ENCODE peak calls at places on chromosome 3, in five cellular contexts. Z is activated gamma-delta T cell treated with anti-CD3 and anti-CD28 coated beads, Interleukin-2, amount 50 U/mL, for 16 hours; A is left ventricle myocardium superior; Y is CD8-positive, alpha-beta T cell; X is colonic mucosa. F is an unnamed sample.

GRCh38 chr3:13600950-13601691 is 52.2 kb downstream of the FBLN2 start:
- DNase-seq in Y (no peak), Z (no peak), X (no peak), A (no peak), F (no peak)

GRCh38 chr3:161914703-161915102 is 418.1 kb downstream of the OTOL1 start:
- DNase-seq in A (peak; percentile 44), Y (no peak), X (peak; percentile 19), Z (no peak), F (no peak)

GRCh38 chr3:126964950-126965349 is 18.0 kb upstream of the PLXNA1 start:
- DNase-seq in A (peak; percentile 8), Z (no peak), Y (no peak), X (no peak), F (no peak)

GRCh38 chr3:108406661-108407206 is 103.7 kb downstream of the MYH15 start:
- DNase-seq in Y (no peak), X (peak; percentile 84), Z (no peak), A (no peak), F (no peak)

GRCh38 chr3:134161817-134162396 is 88.8 kb downstream of the RYK start:
- DNase-seq in Z (no peak), X (no peak), A (no peak), Y (no peak), F (no peak)

GRCh38 chr3:170079466-170080165 is 41.8 kb downstream of the GPR160 start:
- DNase-seq in A (no peak), Z (no peak), X (no peak), Y (no peak), F (no peak)

GRCh38 chr3:4759689-4760312 is 219.4 kb upstream of the BHLHE40 start:
- DNase-seq in X (no peak), A (no peak), Y (no peak), Z (no peak), F (no peak)

GRCh38 chr3:150544726-150545125 is 1.6 kb downstream of the SERP1 start:
- DNase-seq in Z (no peak), A (no peak), X (no peak), Y (no peak), F (no peak)

GRCh38 chr3:29373016-29373690 is 92.3 kb downstream of the RBMS3 start:
- DNase-seq in X (no peak), Z (no peak), A (no peak), Y (no peak), F (no peak)

GRCh38 chr3:57001356-57001755 is 59.1 kb upstream of the SPATA12 start:
- DNase-seq in Z (no peak), A (no peak), Y (no peak), X (no peak), F (no peak)

GRCh38 chr3:133812872-133813271 is 7.3 kb downstream of the SRPRB start:
- DNase-seq in Y (no peak), Z (no peak), A (no peak), X (no peak), F (no peak)

GRCh38 chr3:194830978-194831377 is 145.3 kb downstream of the FAM43A start:
- DNase-seq in A (no peak), Z (no peak), X (no peak), Y (no peak), F (no peak)

GRCh38 chr3:194418671-194419070 is 19.6 kb upstream of the GP5 start:
- DNase-seq in X (no peak), A (no peak), Y (no peak), Z (no peak), F (no peak)

GRCh38 chr3:82643948-82644347 is 882.5 kb upstream of the GBE1 start:
- DNase-seq in Y (no peak), A (no peak), Z (no peak), X (no peak), F (no peak)

GRCh38 chr3:127682576-127682975 is 9.8 kb downstream of the ABTB1 start:
- DNase-seq in Y (no peak), A (no peak), Z (no peak), X (no peak), F (peak; percentile 40)

GRCh38 chr3:183328823-183329222 is 75.8 kb downstream of the B3GNT5 start:
- DNase-seq in Z (no peak), X (no peak), A (no peak), Y (no peak), F (no peak)

GRCh38 chr3:32948625-32949445 is 2.6 kb upstream of the CCR4 start:
- DNase-seq in A (no peak), Z (no peak), X (no peak), Y (no peak), F (no peak)

GRCh38 chr3:142278451-142278850 is 53.1 kb upstream of the GK5 start:
- DNase-seq in Z (no peak), Y (no peak), X (no peak), A (no peak), F (no peak)

GRCh38 chr3:16994842-16995535 is 110.2 kb downstream of the PLCL2 start:
- DNase-seq in Y (no peak), X (no peak), A (no peak), Z (no peak), F (no peak)

GRCh38 chr3:160837394-160837975 is 81.5 kb downstream of the PPM1L start:
- DNase-seq in A (no peak), Z (no peak), Y (no peak), X (peak; percentile 25), F (no peak)

GRCh38 chr3:143832433-143832832 is 15.8 kb downstream of the SLC9A9 start:
- DNase-seq in Y (no peak), A (no peak), X (no peak), Z (no peak), F (no peak)

GRCh38 chr3:63400259-63400860 is 122.3 kb downstream of the SYNPR start:
- DNase-seq in X (no peak), Y (no peak), A (no peak), Z (no peak), F (no peak)

GRCh38 chr3:108818404-108818803 is 4.2 kb upstream of the TRAT1 start:
- DNase-seq in Z (peak; percentile 30), A (no peak), Y (peak; percentile 73), X (peak; percentile 61), F (no peak)

GRCh38 chr3:153163349-153164008 is 1.5 kb downstream of the RAP2B start:
- DNase-seq in X (no peak), A (no peak), Z (no peak), Y (no peak), F (no peak)

GRCh38 chr3:96266395-96267187 is 547.8 kb upstream of the EPHA6 start:
- DNase-seq in X (no peak), A (no peak), Y (no peak), Z (no peak), F (no peak)

GRCh38 chr3:122392868-122393844 is 9.2 kb downstream of the FAM162A start:
- DNase-seq in X (no peak), Y (peak; percentile 21), Z (no peak), A (no peak), F (no peak)

GRCh38 chr3:152438181-152438580 is 169.5 kb downstream of the MBNL1 start:
- DNase-seq in Z (no peak), X (no peak), A (no peak), Y (no peak), F (no peak)

GRCh38 chr3:156256256-156256655 is 135.9 kb downstream of the KCNAB1 start:
- DNase-seq in A (no peak), Y (no peak), Z (no peak), X (no peak), F (no peak)

GRCh38 chr3:35640736-35641135 is 1.4 kb downstream of the ARPP21 start:
- DNase-seq in A (no peak), Z (no peak), Y (no peak), X (no peak), F (no peak)

GRCh38 chr3:127457094-127457475 is 133.4 kb downstream of the TPRA1 start:
- DNase-seq in A (no peak), Y (no peak), X (no peak), Z (no peak), F (no peak)

GRCh38 chr3:197309528-197310361 is 11.3 kb upstream of the DLG1 start:
- DNase-seq in A (no peak), Z (no peak), X (no peak), Y (no peak), F (no peak)

F was measured in left lobe of liver.